ENCODE peak calls at places on chromosome 1, in five cellular contexts. A is H1, J is GM12891, Y is K562, B is GM12878. H is an unnamed sample.

GRCh38 chr1:88462481-88463261 is 221.4 kb upstream of the PKN2 start:
- DNase-seq in Y (no peak), A (no peak), B (no peak), J (no peak), H (no peak)

GRCh38 chr1:2204384-2205190 is 10.0 kb upstream of the FAAP20 start:
- DNase-seq in Y (peak), B (no peak), J (peak), A (peak), H (peak)

GRCh38 chr1:9389969-9390368 is 97.3 kb downstream of the SPSB1 start:
- DNase-seq in A (no peak), Y (no peak), B (no peak), J (no peak), H (no peak)

GRCh38 chr1:118204106-118204505 is 19.1 kb upstream of the SPAG17 start:
- DNase-seq in J (no peak), Y (no peak), B (no peak), A (no peak), H (no peak)

GRCh38 chr1:202807367-202807925 is 775 bp downstream of the KDM5B start:
- DNase-seq in Y (peak), B (no peak), J (peak), A (no peak), H (peak)

GRCh38 chr1:91790296-91790851 is 95.6 kb downstream of the TGFBR3 start:
- DNase-seq in J (no peak), Y (no peak), B (no peak), A (no peak), H (no peak)

GRCh38 chr1:13780780-13781179 is 80.8 kb downstream of the PRDM2 start:
- DNase-seq in Y (no peak), J (no peak), B (no peak), A (no peak), H (no peak)

GRCh38 chr1:203402609-203403337 is 51.9 kb upstream of the FMOD start:
- DNase-seq in J (no peak), A (no peak), Y (no peak), B (no peak), H (no peak)

GRCh38 chr1:17533201-17533600 is 6.3 kb upstream of the ARHGEF10L start:
- DNase-seq in B (no peak), A (no peak), Y (no peak), J (no peak), H (no peak)

GRCh38 chr1:160070243-160071163 is 543 bp upstream of the KCNJ10 start:
- DNase-seq in J (peak), A (no peak), Y (peak), B (no peak), H (peak)

GRCh38 chr1:228405979-228406265 is 713 bp downstream of the TRIM11 start:
- DNase-seq in A (no peak), J (no peak), Y (peak), B (no peak), H (no peak)

GRCh38 chr1:206923961-206924548 is 2.3 kb upstream of the FCMR start:
- DNase-seq in B (no peak), A (no peak), J (no peak), Y (no peak), H (no peak)

DNA sequence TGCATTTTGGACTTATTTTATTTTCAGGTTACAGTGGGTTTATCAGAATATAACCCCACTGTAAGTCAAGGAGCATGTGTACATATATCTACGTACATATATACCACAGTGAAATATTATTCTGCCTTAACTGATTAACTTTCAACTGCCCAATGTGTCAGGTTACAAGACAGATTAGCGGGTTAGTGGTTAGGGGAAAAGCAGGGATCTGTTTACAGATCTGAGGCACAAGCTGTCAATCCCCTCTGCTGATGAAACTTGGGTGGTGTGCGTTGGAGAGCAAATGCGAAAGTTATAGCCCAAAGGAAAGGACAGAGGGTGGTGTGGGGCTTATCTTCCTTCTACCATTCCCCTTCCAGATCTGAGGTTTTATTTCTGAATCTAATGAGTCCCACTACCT is 238.2 kb upstream of the KCNK2 start:
- DNase-seq in Y (no peak), B (no peak), J (no peak), A (no peak), H (no peak)
- TF ChIP-seq TAF1 in Y (no peak), B (no peak), J (no peak), A (no peak), H (no peak)

DNA sequence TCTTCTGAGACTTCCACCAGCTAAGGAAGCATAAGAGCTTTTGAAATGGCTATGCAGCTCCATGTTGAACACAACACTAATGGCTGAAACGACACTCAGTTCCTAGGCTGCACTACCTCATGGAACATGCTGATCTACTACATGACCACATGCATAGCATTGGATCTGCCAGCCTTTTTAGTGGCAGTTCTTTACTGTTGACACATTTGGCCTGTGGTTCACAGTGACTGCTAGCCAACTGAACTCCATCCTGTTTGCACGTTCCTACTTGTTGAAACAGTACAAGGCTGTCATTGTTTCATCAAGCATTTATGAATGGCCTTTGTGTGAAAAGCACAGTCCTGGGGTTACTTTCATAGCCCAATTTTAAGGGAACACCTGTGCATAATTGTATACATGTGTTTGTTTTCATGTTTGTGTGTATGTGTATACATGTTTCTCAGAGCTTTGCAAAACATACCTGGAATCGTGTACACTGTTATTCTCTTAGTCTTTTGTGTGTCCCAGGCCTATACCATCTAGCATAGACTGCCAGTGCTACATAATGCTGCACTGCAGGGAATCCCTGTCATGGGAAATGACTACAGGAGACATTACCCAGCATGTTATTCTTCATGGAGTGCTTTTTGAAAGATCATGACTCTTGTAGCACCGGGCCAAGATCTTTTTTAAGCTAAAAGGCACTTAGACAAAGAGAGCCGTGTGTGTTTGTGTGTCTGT is 179.6 kb upstream of the ESRRG start:
- DNase-seq in A (no peak), Y (no peak), B (no peak), J (no peak), H (no peak)
- TF ChIP-seq POLR2AphosphoS5 in A (no peak), Y (no peak), B (no peak), J (no peak), H (no peak)

DNA sequence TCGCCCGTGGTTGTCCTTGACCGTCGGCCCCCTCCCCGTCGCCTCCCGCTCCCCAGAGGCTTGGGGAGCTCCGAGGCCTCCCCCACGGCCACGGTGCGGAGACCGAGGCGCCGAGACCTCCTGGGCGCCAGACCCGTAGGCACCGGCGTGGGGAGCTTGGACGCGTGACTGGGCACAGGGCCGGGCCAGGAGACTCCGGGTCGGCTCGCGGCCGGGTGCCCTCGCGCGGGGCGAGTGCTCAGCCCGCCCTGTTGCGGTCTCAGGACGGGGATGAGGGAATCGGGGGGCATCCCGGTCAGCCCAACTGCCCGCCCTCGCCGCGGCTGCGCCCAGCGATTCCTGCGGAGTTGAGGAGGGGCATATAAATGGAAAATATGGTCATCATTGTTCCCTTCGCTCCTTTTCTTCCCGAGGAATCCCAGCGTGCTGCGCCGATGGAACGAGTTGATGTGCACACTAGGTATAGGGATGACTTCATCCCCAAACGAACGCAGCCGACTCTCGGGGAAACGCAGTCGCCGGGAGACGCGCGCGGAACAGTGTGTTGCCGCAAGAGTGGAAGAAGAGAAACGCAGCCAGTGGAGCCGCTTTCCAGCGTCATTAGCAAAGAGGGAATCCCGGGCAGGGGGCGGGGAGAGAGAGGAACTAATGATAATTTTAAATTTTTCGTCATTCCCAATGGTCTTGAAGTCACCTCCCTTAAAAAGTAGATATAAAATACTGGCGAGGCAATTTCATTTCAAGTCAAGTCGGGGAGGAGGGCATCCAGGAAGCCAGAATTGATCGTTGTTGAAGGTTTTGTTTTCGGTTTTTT is 747 bp upstream of the ENAH start:
- DNase-seq in B (no peak), Y (no peak), A (no peak), J (peak), H (no peak)
- TF ChIP-seq POLR2A in B (no peak), Y (no peak), A (peak), J (no peak), H (no peak)

DNA sequence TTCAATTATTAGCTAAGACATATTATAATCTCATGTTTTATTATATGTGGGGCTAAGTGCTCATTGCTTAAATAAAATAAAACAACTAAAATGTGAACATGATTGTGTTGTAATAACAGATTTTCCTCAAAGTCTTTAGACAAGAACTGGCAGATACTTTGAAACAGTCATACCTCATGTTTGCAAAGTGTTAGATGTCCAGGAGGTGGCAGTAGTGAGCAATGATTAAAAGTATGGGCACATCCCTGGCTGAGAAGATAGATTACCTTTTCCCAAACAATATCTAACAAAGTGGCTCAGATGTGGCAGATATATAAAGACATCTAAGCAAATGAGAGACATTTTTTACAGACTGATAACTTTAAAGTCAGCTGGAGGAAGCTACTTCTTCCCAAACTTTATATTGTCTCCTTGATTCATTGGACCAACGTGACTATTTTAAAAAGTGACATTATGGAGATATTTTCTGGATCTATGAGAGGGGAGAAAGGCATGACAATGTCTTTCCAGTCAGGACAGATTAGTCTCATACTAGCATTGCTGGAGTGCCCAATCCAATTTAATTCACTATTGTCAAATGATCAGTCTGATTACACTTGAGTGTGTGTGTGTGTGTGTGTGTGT is 269.8 kb downstream of the S1PR1 start:
- DNase-seq in J (no peak), Y (peak), A (no peak), B (peak), H (no peak)
- TF ChIP-seq TAF1 in J (no peak), Y (no peak), A (no peak), B (no peak), H (no peak)

GRCh38 chr1:179875606-179876288 is 1.9 kb downstream of the TOR1AIP2 start:
- DNase-seq in A (no peak), Y (no peak), B (no peak), J (no peak), H (no peak)

GRCh38 chr1:179879797-179880196 is 2.2 kb upstream of the TOR1AIP2 start:
- DNase-seq in J (no peak), B (no peak), A (no peak), Y (no peak), H (no peak)

GRCh38 chr1:179876289-179876715 is 1.3 kb downstream of the TOR1AIP2 start:
- DNase-seq in B (no peak), J (no peak), Y (no peak), A (no peak), H (no peak)

GRCh38 chr1:179881642-179882252 is 338 bp upstream of the TOR1AIP1 start:
- DNase-seq in A (peak), J (no peak), B (no peak), Y (no peak), H (no peak)

DNA sequence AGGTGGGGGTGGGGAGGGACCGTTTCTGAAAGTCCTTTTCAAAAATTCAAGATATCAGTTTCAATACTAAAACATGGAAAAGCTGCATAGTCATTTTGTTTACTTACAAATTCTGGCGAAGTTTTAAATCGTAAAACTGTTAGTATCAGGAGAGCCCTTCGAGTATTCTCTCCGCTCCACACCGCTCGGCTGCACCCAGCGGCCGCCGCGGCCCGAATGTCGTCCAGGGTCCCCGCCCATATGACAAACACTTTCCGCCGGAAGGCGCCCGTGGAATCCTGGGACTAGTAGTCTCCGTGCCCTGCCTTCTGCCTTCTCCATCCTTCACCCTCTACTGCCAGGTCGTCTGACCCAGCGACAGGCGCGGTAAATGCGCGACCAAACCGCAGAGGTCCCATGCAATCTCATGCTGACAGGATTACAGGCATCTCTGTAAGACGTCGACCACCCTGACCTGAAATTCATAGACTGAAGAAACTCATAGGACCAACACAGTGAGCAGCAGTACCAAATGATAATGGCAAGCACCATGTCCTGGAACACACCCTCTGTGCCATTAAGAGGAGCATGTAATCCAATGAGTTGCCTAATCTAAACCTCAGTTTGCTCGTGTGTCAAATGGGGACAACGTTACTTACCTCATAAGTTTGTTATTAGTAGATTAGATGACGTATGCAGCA is at the start of gene TOR1AIP2:
- DNase-seq in J (peak), B (no peak), A (peak), Y (peak), H (peak)
- TF ChIP-seq POLR2AphosphoS5 in J (peak), B (peak), A (peak), Y (peak), H (peak)

H was measured in GM12892.